ENCODE peak calls at places on chromosome 11, in five cellular contexts. O is tibial nerve; R is foreskin melanocyte; J is erythroblast; C is stimulated activated CD4-positive, alpha-beta T cell treated with anti-CD3 and anti-CD28 coated beads, Interleukin-1b, Interleukin-23, amount 100 ng/mL, for 4 hours. I is an unnamed sample.
A peak's percentile ranks its signal among the peaks of the same experiment; 100 is the strongest.

GRCh38 chr11:117282956-117283355 is 8.2 kb upstream of the BACE1-AS start:
- DNase-seq in R (no peak), O (no peak), C (no peak), J (no peak), I (no peak)

GRCh38 chr11:2748061-2748813 is 48.4 kb upstream of the KCNQ1OT1 start:
- DNase-seq in R (no peak), J (no peak), O (no peak), C (no peak), I (no peak)

GRCh38 chr11:82927264-82927880 is 25.8 kb downstream of the DDIAS start:
- DNase-seq in J (peak; percentile 75), C (no peak), O (peak; percentile 19), R (no peak), I (peak; percentile 20)

GRCh38 chr11:120385690-120386089 is 49.5 kb downstream of the ARHGEF12 start:
- DNase-seq in O (no peak), C (no peak), R (no peak), J (no peak), I (no peak)

GRCh38 chr11:121881806-121882205 is 234.2 kb downstream of the BLID start:
- DNase-seq in R (no peak), O (no peak), J (no peak), C (no peak), I (no peak)

GRCh38 chr11:130766650-130767297 is 149.5 kb downstream of the SNX19 start:
- DNase-seq in O (no peak), R (no peak), J (no peak), C (no peak), I (no peak)

GRCh38 chr11:102712140-102712539 is 6.6 kb upstream of the MMP27 start:
- DNase-seq in R (no peak), J (no peak), C (no peak), O (no peak), I (no peak)

GRCh38 chr11:133753150-133753549 is 92.2 kb downstream of the SPATA19 start:
- DNase-seq in O (no peak), C (no peak), J (no peak), R (no peak), I (no peak)

GRCh38 chr11:117819096-117820040 is 5.2 kb downstream of the FXYD2 start:
- DNase-seq in O (peak; percentile 42), R (peak; percentile 47), J (peak; percentile 35), C (no peak), I (no peak)

GRCh38 chr11:105315287-105315686 is 175.7 kb upstream of the CARD18 start:
- DNase-seq in J (no peak), R (no peak), C (no peak), O (no peak), I (no peak)

GRCh38 chr11:126172596-126173038 is 38.8 kb downstream of the RPUSD4 start:
- DNase-seq in R (no peak), O (peak; percentile 21), J (no peak), C (no peak), I (no peak)

GRCh38 chr11:10414659-10415058 is 40.4 kb upstream of the AMPD3 start:
- DNase-seq in O (peak; percentile 26), R (no peak), C (no peak), J (peak; percentile 17), I (no peak)

GRCh38 chr11:134585666-134586285 is 173.7 kb upstream of the B3GAT1 start:
- DNase-seq in O (no peak), C (no peak), R (no peak), J (no peak), I (no peak)

GRCh38 chr11:30585067-30585891 is 874 bp downstream of the MPPED2 start:
- DNase-seq in R (peak; percentile 11), J (no peak), C (no peak), O (no peak), I (peak; percentile 18)

GRCh38 chr11:30583505-30584280 is 2.5 kb downstream of the MPPED2 start:
- DNase-seq in R (peak; percentile 27), C (no peak), O (no peak), J (no peak), I (no peak)

GRCh38 chr11:125287467-125288232 is 123.1 kb downstream of the PKNOX2 start:
- DNase-seq in O (no peak), C (no peak), R (no peak), J (no peak), I (no peak)

GRCh38 chr11:13249992-13250391 is 27.6 kb upstream of the BMAL1 start:
- DNase-seq in J (no peak), C (no peak), R (no peak), O (no peak), I (no peak)

GRCh38 chr11:94767292-94767690 is 865 bp upstream of the AMOTL1 start:
- DNase-seq in O (no peak), J (no peak), R (no peak), C (no peak), I (no peak)

GRCh38 chr11:123640677-123641494 is 13.5 kb downstream of the SCN3B start:
- DNase-seq in C (peak; percentile 34), O (no peak), J (peak; percentile 63), R (no peak), I (peak; percentile 54)

GRCh38 chr11:14644396-14645246 is 1.0 kb downstream of the PDE3B start:
- DNase-seq in R (peak; percentile 37), J (peak; percentile 78), C (peak; percentile 33), O (no peak), I (no peak)

GRCh38 chr11:2975594-2975993 is 16.5 kb downstream of the NAP1L4 start:
- DNase-seq in R (no peak), O (no peak), J (peak; percentile 69), C (no peak), I (no peak)

GRCh38 chr11:35781342-35782171 is 119.0 kb downstream of the TRIM44 start:
- DNase-seq in C (no peak), R (no peak), J (no peak), O (no peak), I (no peak)